ENCODE peak calls at places on chromosomes 11 and 22, in seven cellular contexts. S is suprapubic skin, I is tibial nerve, M is A549, O is sigmoid colon, R is ovary, K is HepG2. W is an unnamed sample.

GRCh38 chr11:26649884-26650283 is 72.0 kb downstream of the SLC5A12 start:
- DNase-seq in I (peak), O (peak), S (no peak), M (peak), R (no peak), K (peak), W (peak)

GRCh38 chr11:117822031-117822521 is 2.5 kb downstream of the FXYD2 start:
- DNase-seq in R (no peak), I (peak), K (no peak), S (no peak), M (no peak), O (peak), W (peak)

GRCh38 chr22:37079668-37080171 is 28.2 kb downstream of the KCTD17 start:
- DNase-seq in M (no peak), O (no peak), I (no peak), R (no peak), K (no peak), S (no peak), W (peak)

GRCh38 chr22:30267382-30268302 is 991 bp upstream of the OSM start:
- DNase-seq in O (no peak), M (no peak), K (no peak), S (no peak), R (no peak), I (no peak), W (no peak)

GRCh38 chr22:37749831-37750595 is 53.2 kb downstream of the TRIOBP start:
- DNase-seq in K (peak), M (no peak), S (no peak), R (no peak), I (no peak), O (no peak), W (no peak)

GRCh38 chr11:45148276-45148675 is 1.8 kb downstream of the PRDM11 start:
- DNase-seq in S (no peak), R (no peak), O (peak), M (no peak), K (no peak), I (no peak), W (no peak)

GRCh38 chr22:41687901-41688364 is 734 bp downstream of the SNU13 start:
- DNase-seq in O (no peak), R (no peak), M (no peak), S (no peak), K (no peak), I (peak), W (peak)

GRCh38 chr11:105297463-105297862 is 157.9 kb upstream of the CARD18 start:
- DNase-seq in M (no peak), K (no peak), O (no peak), I (no peak), S (no peak), R (no peak), W (no peak)

GRCh38 chr11:35304393-35304790 is 115.0 kb downstream of the SLC1A2 start:
- DNase-seq in S (no peak), M (peak), I (no peak), O (no peak), K (peak), R (no peak), W (no peak)

DNA sequence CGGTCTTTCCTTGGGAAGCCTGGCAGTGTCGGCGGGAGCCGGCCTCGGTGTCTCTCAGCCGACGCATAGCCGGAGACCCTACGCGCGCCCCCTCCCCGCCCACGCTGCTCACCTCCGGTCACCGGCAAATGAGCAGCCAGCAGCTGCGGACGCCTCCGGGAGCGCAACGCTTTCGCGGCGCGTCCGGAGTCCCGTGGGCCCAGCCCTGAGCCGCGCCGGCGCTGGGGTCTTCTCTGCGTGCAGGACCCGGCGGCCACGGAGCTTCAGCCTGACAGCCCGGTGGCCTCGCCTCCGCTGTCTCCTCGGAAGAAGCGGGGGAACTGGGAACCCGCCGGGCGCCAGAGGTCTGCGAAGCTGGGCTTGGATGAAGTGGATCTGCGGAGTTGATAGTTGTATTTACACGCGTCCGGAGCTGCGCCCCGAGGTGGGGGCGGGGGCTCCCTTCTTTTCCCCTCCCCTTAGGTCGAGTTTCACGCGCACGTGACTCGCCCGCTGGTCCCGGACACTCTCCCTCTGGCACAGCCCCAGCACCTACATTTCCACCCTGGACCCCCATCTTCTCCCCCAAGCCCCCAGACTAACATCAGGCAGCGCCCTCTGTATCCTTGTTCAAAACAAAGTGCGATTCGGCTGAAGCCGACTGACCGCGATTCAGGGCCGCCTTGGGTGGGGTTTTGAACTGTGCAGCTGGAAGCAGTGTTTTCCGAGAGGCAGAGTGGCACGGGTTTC is at the start of gene SLC43A1:
- DNase-seq in K (peak), R (peak), O (peak), M (peak), S (no peak), I (peak), W (peak)
- TF ChIP-seq CTCF in K (peak), R (no peak), O (no peak), M (no peak), S (no peak), I (no peak), W (no peak)

GRCh38 chr11:32435152-32435480 is 223 bp downstream of the WT1 start:
- DNase-seq in M (peak), O (no peak), I (no peak), R (no peak), S (no peak), K (no peak), W (no peak)

GRCh38 chr11:32433249-32434115 is 1.9 kb downstream of the WT1 start:
- DNase-seq in M (no peak), I (no peak), O (no peak), R (peak), K (no peak), S (no peak), W (no peak)

GRCh38 chr11:32434116-32434386 is 1.3 kb downstream of the WT1 start:
- DNase-seq in I (no peak), R (no peak), K (no peak), M (no peak), S (no peak), O (no peak), W (no peak)

GRCh38 chr11:32435511-32435946 is at the start of gene WT1:
- DNase-seq in I (no peak), R (peak), M (peak), K (no peak), S (no peak), O (no peak), W (no peak)

GRCh38 chr11:32434387-32435151 is 770 bp downstream of the WT1 start:
- DNase-seq in R (peak), K (peak), O (no peak), S (no peak), I (no peak), M (peak), W (no peak)
- TF ChIP-seq EP300 in R (no peak), K (no peak), O (no peak), S (no peak), I (no peak), M (no peak), W (no peak)

GRCh38 chr11:124174001-124174400 is 9.1 kb upstream of the OR10D3 start:
- DNase-seq in K (peak), I (no peak), S (no peak), O (no peak), M (peak), R (no peak), W (no peak)

GRCh38 chr11:124172076-124172475 is 11.1 kb upstream of the OR10D3 start:
- DNase-seq in S (no peak), O (no peak), M (no peak), R (no peak), I (no peak), K (no peak), W (no peak)

GRCh38 chr11:124172599-124172998 is 10.5 kb upstream of the OR10D3 start:
- DNase-seq in O (no peak), I (no peak), M (no peak), S (no peak), K (no peak), R (no peak), W (no peak)

GRCh38 chr11:124167852-124168251 is 15.3 kb upstream of the OR10D3 start:
- DNase-seq in K (no peak), I (no peak), S (no peak), R (no peak), O (no peak), M (no peak), W (no peak)

GRCh38 chr11:124170801-124171586 is 12.2 kb upstream of the OR10D3 start:
- DNase-seq in I (no peak), M (no peak), O (no peak), K (no peak), R (no peak), S (no peak), W (no peak)
- TF ChIP-seq POLR2A in I (no peak), M (no peak), O (no peak), K (no peak), R (no peak), S (no peak), W (no peak)

GRCh38 chr11:13114566-13115465 is 105.7 kb downstream of the RASSF10 start:
- DNase-seq in K (peak), R (no peak), O (no peak), M (peak), I (no peak), S (no peak), W (peak)
- TF ChIP-seq CTCF in K (peak), R (no peak), O (no peak), M (peak), I (no peak), S (no peak), W (no peak)

W was measured in transverse colon.